ENCODE peak calls at places on chromosomes 12 and 14, in four cellular contexts. O is CD4-positive, alpha-beta memory T cell; Z is uterus; C is IMR-90. L is an unnamed sample.

GRCh38 chr12:106687652-106688051 is 86.8 kb upstream of the RIC8B start:
- DNase-seq in C (no peak), Z (no peak), O (no peak), L (no peak)

GRCh38 chr14:55332654-55333570 is 61.7 kb downstream of the FBXO34 start:
- DNase-seq in Z (no peak), O (peak; percentile 38), C (peak; percentile 19), L (peak; percentile 47)

GRCh38 chr12:66087365-66087943 is 43.1 kb downstream of the LLPH start:
- DNase-seq in Z (peak; percentile 56), O (peak; percentile 20), C (peak; percentile 88), L (peak; percentile 86)

GRCh38 chr12:47736877-47737676 is 11.8 kb upstream of the ENDOU start:
- DNase-seq in C (peak; percentile 73), Z (peak; percentile 89), O (no peak), L (peak; percentile 77)

GRCh38 chr12:60112778-60113177 is 516.9 kb downstream of the SLC16A7 start:
- DNase-seq in Z (no peak), O (no peak), C (no peak), L (no peak)

GRCh38 chr12:38904932-38905479 is 385 bp downstream of the CPNE8 start:
- DNase-seq in Z (peak; percentile 79), C (no peak), O (peak; percentile 48), L (peak; percentile 28)

GRCh38 chr12:130764475-130765185 is 48.5 kb upstream of the RIMBP2 start:
- DNase-seq in Z (no peak), O (no peak), C (peak; percentile 33), L (peak; percentile 22)

GRCh38 chr14:32932921-32933622 is 5.6 kb upstream of the NPAS3 start:
- DNase-seq in Z (peak; percentile 16), O (no peak), C (no peak), L (no peak)

GRCh38 chr14:47490353-47490752 is 185.1 kb downstream of the MDGA2 start:
- DNase-seq in O (no peak), C (no peak), Z (no peak), L (no peak)

GRCh38 chr14:74599201-74599809 is 12.7 kb downstream of the LTBP2 start:
- DNase-seq in O (no peak), Z (peak; percentile 49), C (peak; percentile 73), L (peak; percentile 67)

GRCh38 chr12:3084742-3085141 is 7.6 kb downstream of the TSPAN9 start:
- DNase-seq in Z (no peak), C (no peak), O (no peak), L (no peak)

GRCh38 chr12:84508943-84509342 is 403.7 kb downstream of the SLC6A15 start:
- DNase-seq in O (no peak), Z (peak; percentile 45), C (no peak), L (peak; percentile 16)

GRCh38 chr14:75280448-75280830 is 1.8 kb downstream of the FOS start:
- DNase-seq in O (peak; percentile 44), C (peak; percentile 29), Z (no peak), L (peak; percentile 45)

GRCh38 chr12:46267618-46268348 is 1.1 kb downstream of the SLC38A1 start:
- DNase-seq in O (no peak), C (peak; percentile 24), Z (peak; percentile 25), L (peak; percentile 34)

GRCh38 chr12:116922194-116922897 is 11.6 kb downstream of the FBXW8 start:
- DNase-seq in C (peak; percentile 19), Z (no peak), O (no peak), L (peak; percentile 44)

GRCh38 chr12:30323008-30323407 is 372.7 kb downstream of the IPO8 start:
- DNase-seq in C (no peak), O (no peak), Z (no peak), L (peak; percentile 4)

GRCh38 chr12:116202940-116203339 is 74.6 kb downstream of the MED13L start:
- DNase-seq in Z (no peak), O (no peak), C (peak; percentile 30), L (peak; percentile 73)

GRCh38 chr14:41377926-41378325 is 228.8 kb upstream of the LRFN5 start:
- DNase-seq in C (no peak), O (no peak), Z (no peak), L (no peak)

DNA sequence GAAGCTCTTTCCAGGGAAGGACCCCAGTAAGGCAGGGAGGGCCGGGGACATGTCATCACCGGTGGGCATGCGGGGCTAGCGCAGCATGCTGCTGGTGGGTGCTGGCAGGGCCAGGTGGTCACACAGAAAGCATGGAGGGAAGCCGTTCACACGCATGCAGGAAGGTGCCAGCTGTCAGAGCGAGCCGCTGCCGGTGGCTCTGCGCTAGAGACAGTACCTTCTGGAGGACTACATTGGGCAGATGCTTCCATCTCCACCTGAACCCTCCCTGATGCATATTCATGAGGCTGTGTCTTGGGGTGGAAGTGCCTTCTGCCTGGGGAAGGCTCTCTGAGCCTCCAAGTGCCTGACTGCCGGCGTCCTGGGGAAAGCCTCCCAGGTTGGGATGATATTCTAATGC is 203.8 kb downstream of the CALM1 start:
- DNase-seq in C (no peak), O (no peak), Z (no peak), L (no peak)
- H3K4me3 ChIP-seq in C (no peak overlapping the region), O (no peak overlapping the region), Z (no peak overlapping the region), L (no peak overlapping the region)

GRCh38 chr12:69906411-69907216 is 81.6 kb downstream of the MYRFL start:
- DNase-seq in O (no peak), C (no peak), Z (no peak), L (no peak)
- H3K4me3 ChIP-seq in O (no peak overlapping the region), C (no peak overlapping the region), Z (no peak overlapping the region), L (no peak overlapping the region)

GRCh38 chr14:35406811-35407630 is 2.5 kb upstream of the NFKBIA start:
- DNase-seq in O (peak; percentile 50), C (peak; percentile 74), Z (no peak), L (peak; percentile 81)
- H3K4me3 ChIP-seq in O (no peak overlapping the region), C (no peak overlapping the region), Z (no peak overlapping the region), L (no peak overlapping the region)

DNA sequence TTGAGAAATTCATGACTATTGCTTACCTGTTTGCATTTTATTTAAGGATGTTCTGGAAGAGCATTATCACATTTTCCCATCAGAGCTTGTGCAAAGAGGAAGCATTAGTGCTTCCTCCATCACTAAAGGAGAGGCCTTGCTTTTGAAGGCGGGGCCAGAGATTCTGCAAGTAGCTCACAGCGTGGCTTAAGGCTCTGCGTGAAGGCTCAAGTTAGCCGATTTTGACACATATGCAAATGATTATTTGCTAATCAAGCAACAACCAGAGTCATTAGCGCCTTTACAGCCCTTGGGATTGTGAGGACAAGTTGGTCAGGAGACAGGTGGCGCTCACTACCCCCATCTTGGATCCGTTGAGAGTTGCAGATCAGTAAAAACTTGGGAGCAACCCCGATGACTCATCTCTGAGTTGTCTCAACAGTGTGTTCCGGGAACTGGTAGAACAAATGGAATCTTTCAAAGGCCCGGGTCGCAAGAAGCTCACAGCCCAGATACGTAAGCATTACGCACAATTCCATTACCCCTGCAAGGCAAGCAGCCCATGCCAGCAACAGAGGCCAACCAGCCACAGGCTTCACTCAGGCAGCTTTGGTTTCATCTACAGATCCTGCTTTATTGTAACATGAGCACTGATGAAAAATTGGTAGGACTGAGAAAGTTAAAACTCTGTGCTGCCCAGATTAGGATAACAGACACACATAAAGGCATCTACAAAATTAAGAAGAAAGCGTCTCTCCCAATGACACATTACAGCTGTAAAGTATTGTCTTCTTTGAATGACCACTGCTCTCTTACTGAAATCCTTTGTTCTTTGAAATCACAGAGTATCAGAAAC is 34.9 kb upstream of the SPTSSA start:
- DNase-seq in C (peak; percentile 100), Z (peak; percentile 86), O (no peak), L (peak; percentile 100)
- H3K4me3 ChIP-seq in C (no peak overlapping the region), Z (peak overlapping the region; percentile 3), O (no peak overlapping the region), L (peak overlapping the region; percentile 15)

DNA sequence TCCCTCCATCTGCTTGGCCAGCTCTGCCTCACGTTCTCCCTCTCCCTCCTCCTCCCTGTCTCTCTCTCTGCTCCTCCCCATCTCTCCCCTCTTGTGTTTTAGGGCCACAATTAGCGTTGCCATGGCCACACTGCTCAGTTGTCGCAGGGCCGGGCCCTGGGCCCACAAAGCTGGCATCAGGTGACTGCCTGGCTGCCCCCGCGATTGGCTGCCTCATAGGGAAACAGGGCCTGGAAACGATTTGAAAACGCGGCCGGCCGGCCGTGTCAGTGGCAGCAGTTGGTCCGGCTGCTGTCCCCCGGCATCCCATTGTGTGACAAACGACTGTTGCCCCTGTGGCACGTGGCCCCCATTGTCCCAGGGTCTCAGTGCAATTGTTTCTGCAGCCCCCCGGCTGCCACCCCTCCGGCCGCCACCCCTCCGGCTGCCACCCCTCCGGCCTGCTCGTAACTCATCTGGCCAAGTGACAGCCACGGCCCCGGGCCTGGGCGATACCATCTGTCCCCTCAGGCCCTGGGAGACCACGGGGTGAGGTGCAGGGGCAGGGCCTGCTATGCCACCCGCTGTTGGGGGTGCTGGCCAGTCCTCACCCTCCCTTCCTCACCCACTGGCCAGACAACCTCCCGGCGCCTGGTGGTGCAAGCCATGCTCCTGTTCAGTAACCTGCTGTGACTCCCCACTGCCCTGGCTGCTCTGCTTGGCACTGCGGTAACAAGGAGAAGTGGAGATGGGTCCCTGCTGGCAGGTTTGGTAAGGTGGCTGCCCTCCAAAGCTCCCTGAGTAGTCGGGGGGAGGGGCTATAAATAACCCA is 17.3 kb downstream of the FOXN4 start:
- DNase-seq in Z (no peak), O (no peak), C (no peak), L (peak; percentile 12)
- H3K4me3 ChIP-seq in Z (peak overlapping the region; percentile 6), O (no peak overlapping the region), C (no peak overlapping the region), L (no peak overlapping the region)

GRCh38 chr12:6330999-6331714 is 10.7 kb downstream of the TNFRSF1A start:
- DNase-seq in C (no peak), O (no peak), Z (no peak), L (no peak)
- H3K4me3 ChIP-seq in C (no peak overlapping the region), O (no peak overlapping the region), Z (no peak overlapping the region), L (no peak overlapping the region)

GRCh38 chr14:91349481-91350074 is 68.0 kb downstream of the CCDC88C start:
- DNase-seq in C (no peak), Z (no peak), O (peak; percentile 64), L (no peak)

GRCh38 chr14:91350813-91351507 is 66.7 kb downstream of the CCDC88C start:
- DNase-seq in O (peak; percentile 73), Z (no peak), C (no peak), L (no peak)

GRCh38 chr14:91348861-91349465 is 68.7 kb downstream of the CCDC88C start:
- DNase-seq in O (no peak), Z (no peak), C (no peak), L (no peak)

GRCh38 chr14:91351508-91351853 is 66.1 kb downstream of the CCDC88C start:
- DNase-seq in C (no peak), Z (no peak), O (no peak), L (no peak)

GRCh38 chr14:91350483-91350812 is 67.2 kb downstream of the CCDC88C start:
- DNase-seq in O (no peak), Z (no peak), C (no peak), L (no peak)
- H3K4me3 ChIP-seq in O (peak overlapping the region; percentile 68), Z (no peak overlapping the region), C (no peak overlapping the region), L (no peak overlapping the region)